ENCODE peak calls at places on chromosome 3, in ten cellular contexts. W, G, O, X, J, L, F, Y, Z and M are unnamed samples.

GRCh38 chr3:122962149-122962548 is 65.4 kb downstream of the SEMA5B start:
- DNase-seq in W (no peak), G (no peak), O (no peak), X (no peak), J (no peak), L (no peak), F (no peak), Y (no peak), Z (no peak), M (no peak)

GRCh38 chr3:18575573-18575972 is 150.4 kb upstream of the SATB1 start:
- DNase-seq in W (no peak), G (no peak), O (no peak), X (no peak), J (no peak), L (no peak), F (no peak), Y (no peak), Z (no peak), M (no peak)

GRCh38 chr3:78641703-78642102 is 1126.1 kb downstream of the ROBO1 start:
- DNase-seq in W (no peak), G (no peak), O (no peak), X (no peak), J (no peak), L (no peak), F (no peak), Y (no peak), Z (no peak), M (no peak)

GRCh38 chr3:141804778-141805639 is 41.8 kb downstream of the GRK7 start:
- DNase-seq in W (no peak), G (no peak), O (no peak), X (no peak), J (no peak), L (no peak), F (no peak), Y (no peak), Z (no peak), M (no peak)

GRCh38 chr3:9715764-9716437 is 12.3 kb downstream of the CPNE9 start:
- DNase-seq in W (peak; percentile 94), G (peak; percentile 78), O (peak; percentile 67), X (peak; percentile 71), J (peak; percentile 87), L (peak; percentile 48), F (peak; percentile 81), Y (peak; percentile 28), Z (no peak), M (no peak)

GRCh38 chr3:190339130-190339529 is 16.9 kb upstream of the CLDN1 start:
- DNase-seq in W (no peak), G (no peak), O (no peak), X (no peak), J (peak; percentile 86), L (peak; percentile 15), F (peak; percentile 18), Y (no peak), Z (no peak), M (no peak)

GRCh38 chr3:13890377-13891016 is 10.6 kb upstream of the WNT7A start:
- DNase-seq in W (no peak), G (no peak), O (peak; percentile 27), X (no peak), J (no peak), L (no peak), F (no peak), Y (peak; percentile 54), Z (no peak), M (peak; percentile 85)

GRCh38 chr3:126106336-126107202 is 22.6 kb upstream of the SLC41A3 start:
- DNase-seq in W (no peak), G (peak; percentile 1), O (no peak), X (no peak), J (no peak), L (no peak), F (no peak), Y (peak; percentile 6), Z (no peak), M (no peak)

GRCh38 chr3:30188713-30189112 is 417.7 kb upstream of the TGFBR2 start:
- DNase-seq in W (no peak), G (no peak), O (no peak), X (no peak), J (no peak), L (no peak), F (no peak), Y (no peak), Z (no peak), M (peak; percentile 62)

GRCh38 chr3:189626286-189626685 is 4.9 kb upstream of the TP63 start:
- DNase-seq in W (no peak), G (no peak), O (no peak), X (no peak), J (no peak), L (no peak), F (no peak), Y (no peak), Z (no peak), M (no peak)

GRCh38 chr3:101778385-101779046 is 495 bp upstream of the NXPE3 start:
- DNase-seq in W (no peak), G (no peak), O (no peak), X (no peak), J (no peak), L (no peak), F (no peak), Y (no peak), Z (peak; percentile 35), M (no peak)

GRCh38 chr3:101780661-101781060 is 1.6 kb downstream of the NXPE3 start:
- DNase-seq in W (peak; percentile 5), G (peak; percentile 25), O (no peak), X (no peak), J (peak; percentile 90), L (peak; percentile 42), F (no peak), Y (no peak), Z (peak; percentile 33), M (no peak)

GRCh38 chr3:101779808-101780366 is 876 bp downstream of the NXPE3 start:
- DNase-seq in W (no peak), G (no peak), O (no peak), X (peak; percentile 28), J (peak; percentile 40), L (peak; percentile 25), F (no peak), Y (no peak), Z (peak; percentile 22), M (no peak)

GRCh38 chr3:101781166-101781565 is 2.2 kb downstream of the NXPE3 start:
- DNase-seq in W (no peak), G (no peak), O (no peak), X (no peak), J (peak; percentile 27), L (peak; percentile 4), F (no peak), Y (no peak), Z (no peak), M (no peak)

DNA sequence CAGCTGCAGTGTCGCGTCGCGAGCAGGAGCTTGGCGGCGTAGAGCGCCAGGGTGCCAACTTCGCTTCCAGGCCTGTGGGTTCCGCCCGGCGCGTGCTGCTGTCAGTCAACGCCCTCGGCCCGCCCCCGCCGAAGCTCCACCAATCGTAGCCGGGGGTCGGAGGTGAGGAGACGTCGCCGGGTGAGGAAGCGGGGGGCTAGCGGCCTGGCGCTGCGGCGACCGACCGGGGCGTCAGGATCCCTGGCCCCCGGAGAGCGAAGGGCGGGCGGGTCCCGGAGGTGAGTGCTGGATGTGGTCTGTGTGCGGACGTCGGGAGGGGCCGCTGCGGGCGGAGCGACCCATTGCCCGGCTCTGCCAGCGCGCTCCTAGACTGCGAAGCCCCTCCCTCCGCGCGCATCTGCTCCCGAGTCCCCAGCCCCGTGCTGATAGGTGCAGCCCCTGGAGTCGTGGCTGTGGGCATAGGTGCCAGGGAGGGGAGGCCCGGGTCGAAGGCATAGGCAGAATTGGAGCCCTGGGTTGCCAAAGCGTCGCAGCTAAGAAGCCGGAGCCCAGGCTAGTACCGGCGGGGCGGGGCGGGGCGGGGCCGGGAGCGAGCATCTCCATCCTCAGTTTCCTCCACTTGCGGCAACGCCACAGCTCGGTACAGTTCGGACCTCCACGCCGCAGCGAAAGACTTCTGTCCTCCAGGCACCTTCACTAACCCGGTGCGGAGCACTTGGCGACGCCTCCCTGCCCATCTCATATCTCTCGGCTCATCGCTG is at the start of gene NXPE3:
- DNase-seq in W (peak; percentile 91), G (peak; percentile 85), O (peak; percentile 93), X (peak; percentile 86), J (peak; percentile 85), L (peak; percentile 89), F (peak; percentile 57), Y (peak; percentile 96), Z (peak; percentile 47), M (no peak)
- H3K27ac ChIP-seq in W (peak within 1 kb of the TSS; percentile 34), G (peak within 1 kb of the TSS; percentile 14), O (peak within 1 kb of the TSS; percentile 91), X (peak within 1 kb of the TSS; percentile 25), J (peak within 1 kb of the TSS; percentile 66), L (peak within 1 kb of the TSS; percentile 43), F (peak within 1 kb of the TSS; percentile 60), Y (peak within 1 kb of the TSS; percentile 92), Z (peak within 1 kb of the TSS; percentile 91), M (peak within 1 kb of the TSS; percentile 49)

GRCh38 chr3:188178293-188178950 is 24.5 kb downstream of the LPP start:
- DNase-seq in W (no peak), G (no peak), O (no peak), X (no peak), J (no peak), L (no peak), F (no peak), Y (no peak), Z (no peak), M (no peak)
- H3K27ac ChIP-seq in W (no peak overlapping the region), G (no peak overlapping the region), O (peak overlapping the region; percentile 71), X (no peak overlapping the region), J (no peak overlapping the region), L (no peak overlapping the region), F (no peak overlapping the region), Y (no peak overlapping the region), Z (no peak overlapping the region), M (no peak overlapping the region)

GRCh38 chr3:195150194-195151118 is 120.5 kb downstream of the XXYLT1 start:
- DNase-seq in W (peak; percentile 88), G (peak; percentile 69), O (peak; percentile 79), X (peak; percentile 59), J (peak; percentile 83), L (peak; percentile 52), F (no peak), Y (peak; percentile 66), Z (peak; percentile 52), M (no peak)
- H3K27ac ChIP-seq in W (no peak overlapping the region), G (no peak overlapping the region), O (peak overlapping the region; percentile 91), X (peak overlapping the region; percentile 38), J (no peak overlapping the region), L (peak overlapping the region; percentile 63), F (no peak overlapping the region), Y (peak overlapping the region; percentile 59), Z (peak overlapping the region; percentile 71), M (peak overlapping the region; percentile 62)

GRCh38 chr3:125061646-125062045 is 5.8 kb upstream of the HEG1 start:
- DNase-seq in W (no peak), G (no peak), O (no peak), X (no peak), J (no peak), L (peak; percentile 68), F (no peak), Y (no peak), Z (no peak), M (no peak)

GRCh38 chr3:125062904-125063618 is 7.3 kb upstream of the HEG1 start:
- DNase-seq in W (peak; percentile 36), G (no peak), O (peak; percentile 63), X (peak; percentile 43), J (peak; percentile 80), L (peak; percentile 97), F (no peak), Y (no peak), Z (peak; percentile 98), M (peak; percentile 46)

GRCh38 chr3:125059488-125060245 is 3.9 kb upstream of the HEG1 start:
- DNase-seq in W (no peak), G (no peak), O (no peak), X (peak; percentile 37), J (peak; percentile 60), L (no peak), F (no peak), Y (no peak), Z (no peak), M (no peak)

GRCh38 chr3:125058959-125059358 is 3.2 kb upstream of the HEG1 start:
- DNase-seq in W (no peak), G (no peak), O (no peak), X (no peak), J (no peak), L (no peak), F (no peak), Y (no peak), Z (no peak), M (no peak)

GRCh38 chr3:125061170-125061569 is 5.4 kb upstream of the HEG1 start:
- DNase-seq in W (peak; percentile 82), G (peak; percentile 72), O (no peak), X (no peak), J (peak; percentile 98), L (peak; percentile 45), F (no peak), Y (no peak), Z (no peak), M (no peak)
- H3K27ac ChIP-seq in W (no peak overlapping the region), G (peak overlapping the region; percentile 18), O (peak overlapping the region; percentile 81), X (peak overlapping the region; percentile 17), J (no peak overlapping the region), L (peak overlapping the region; percentile 83), F (no peak overlapping the region), Y (no peak overlapping the region), Z (peak overlapping the region; percentile 97), M (no peak overlapping the region)